ENCODE peak calls at places on chromosomes 2 and 18, in nine cellular contexts. V, L, W, B, A, O, K, Z and E are unnamed samples.

GRCh38 chr2:67260348-67261277 is 136.5 kb upstream of the ETAA1 start:
- DNase-seq in V (peak; percentile 71), L (no peak), W (no peak), B (peak; percentile 91), A (peak; percentile 79), O (peak; percentile 44), K (no peak), Z (peak; percentile 76), E (peak; percentile 98)

GRCh38 chr2:9235388-9236344 is 29.1 kb downstream of the ASAP2 start:
- DNase-seq in V (no peak), L (no peak), W (no peak), B (peak; percentile 60), A (no peak), O (no peak), K (no peak), Z (peak; percentile 86), E (no peak)

GRCh38 chr2:9528036-9528787 is 27.4 kb downstream of the ADAM17 start:
- DNase-seq in V (no peak), L (no peak), W (no peak), B (no peak), A (no peak), O (no peak), K (no peak), Z (no peak), E (no peak)

GRCh38 chr2:121161272-121161671 is 123.7 kb downstream of the TFCP2L1 start:
- DNase-seq in V (no peak), L (no peak), W (no peak), B (no peak), A (no peak), O (no peak), K (no peak), Z (no peak), E (no peak)

GRCh38 chr2:20439193-20439475 is 7.7 kb upstream of the RHOB start:
- DNase-seq in V (no peak), L (no peak), W (no peak), B (no peak), A (no peak), O (no peak), K (no peak), Z (no peak), E (peak; percentile 61)

GRCh38 chr2:1688859-1689258 is 55.5 kb downstream of the PXDN start:
- DNase-seq in V (no peak), L (no peak), W (no peak), B (no peak), A (no peak), O (no peak), K (no peak), Z (no peak), E (no peak)

GRCh38 chr18:43571078-43571689 is 293.9 kb upstream of the SYT4 start:
- DNase-seq in V (no peak), L (peak; percentile 82), W (peak; percentile 62), B (no peak), A (peak; percentile 12), O (no peak), K (no peak), Z (peak; percentile 33), E (peak; percentile 65)

GRCh38 chr2:174870787-174871186 is 106.5 kb upstream of the CHRNA1 start:
- DNase-seq in V (no peak), L (no peak), W (no peak), B (no peak), A (no peak), O (no peak), K (no peak), Z (no peak), E (no peak)

GRCh38 chr18:6920099-6920955 is 190.8 kb downstream of the ARHGAP28 start:
- DNase-seq in V (no peak), L (peak; percentile 90), W (peak; percentile 73), B (peak; percentile 47), A (peak; percentile 12), O (no peak), K (no peak), Z (peak; percentile 64), E (peak; percentile 86)

GRCh38 chr2:236176417-236176816 is 8.2 kb upstream of the GBX2 start:
- DNase-seq in V (no peak), L (peak; percentile 81), W (peak; percentile 62), B (no peak), A (no peak), O (no peak), K (no peak), Z (no peak), E (no peak)

GRCh38 chr2:74131901-74132300 is 15.8 kb downstream of the BOLA3 start:
- DNase-seq in V (no peak), L (no peak), W (no peak), B (no peak), A (no peak), O (no peak), K (no peak), Z (no peak), E (no peak)

GRCh38 chr2:148645135-148645924 is 779 bp downstream of the EPC2 start:
- DNase-seq in V (peak; percentile 97), L (peak; percentile 87), W (peak; percentile 96), B (peak; percentile 43), A (peak; percentile 92), O (peak; percentile 97), K (peak; percentile 79), Z (peak; percentile 89), E (peak; percentile 82)

GRCh38 chr2:109128466-109129355 is at the start of gene SH3RF3:
- DNase-seq in V (peak; percentile 83), L (peak; percentile 61), W (peak; percentile 51), B (no peak), A (peak; percentile 46), O (peak; percentile 69), K (no peak), Z (peak; percentile 65), E (peak; percentile 36)

GRCh38 chr2:69811591-69811990 is 17.9 kb upstream of the GMCL1 start:
- DNase-seq in V (no peak), L (no peak), W (no peak), B (no peak), A (no peak), O (no peak), K (no peak), Z (no peak), E (no peak)

GRCh38 chr2:69805887-69806286 is 23.6 kb upstream of the GMCL1 start:
- DNase-seq in V (no peak), L (no peak), W (no peak), B (no peak), A (no peak), O (no peak), K (no peak), Z (no peak), E (no peak)

GRCh38 chr2:69807821-69808540 is 21.5 kb upstream of the GMCL1 start:
- DNase-seq in V (no peak), L (no peak), W (no peak), B (no peak), A (no peak), O (no peak), K (no peak), Z (no peak), E (no peak)

GRCh38 chr2:69811018-69811417 is 18.4 kb upstream of the GMCL1 start:
- DNase-seq in V (no peak), L (no peak), W (no peak), B (no peak), A (no peak), O (no peak), K (no peak), Z (no peak), E (no peak)

DNA sequence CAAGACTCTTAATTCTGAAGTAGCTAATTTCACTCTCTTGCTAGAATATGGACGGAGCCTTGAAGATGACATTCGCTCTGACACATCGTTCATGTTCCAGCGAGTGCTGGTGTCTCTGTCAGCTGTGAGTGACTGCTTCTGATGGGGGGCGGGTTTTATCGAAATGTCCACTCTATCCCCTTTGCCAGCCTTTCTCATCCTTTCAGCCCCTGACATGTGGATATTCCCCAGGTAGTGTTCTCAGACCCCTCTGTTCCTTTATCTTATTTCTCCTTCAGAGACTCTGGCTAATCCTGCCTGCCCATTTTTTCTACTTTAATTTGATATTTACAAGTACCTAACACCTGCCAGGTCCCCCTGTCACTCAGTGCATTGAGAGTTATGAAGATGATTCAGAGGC is 18.9 kb upstream of the GMCL1 start:
- DNase-seq in V (no peak), L (no peak), W (no peak), B (no peak), A (no peak), O (no peak), K (no peak), Z (no peak), E (no peak)
- H3K27me3 ChIP-seq in V (no peaks in the 10 kb centered on the region), L (no peaks in the 10 kb centered on the region), W (no peaks in the 10 kb centered on the region), B (no peaks in the 10 kb centered on the region), A (no peaks in the 10 kb centered on the region), O (no peaks in the 10 kb centered on the region), K (no peaks in the 10 kb centered on the region), Z (no peaks in the 10 kb centered on the region), E (no peaks in the 10 kb centered on the region)

DNA sequence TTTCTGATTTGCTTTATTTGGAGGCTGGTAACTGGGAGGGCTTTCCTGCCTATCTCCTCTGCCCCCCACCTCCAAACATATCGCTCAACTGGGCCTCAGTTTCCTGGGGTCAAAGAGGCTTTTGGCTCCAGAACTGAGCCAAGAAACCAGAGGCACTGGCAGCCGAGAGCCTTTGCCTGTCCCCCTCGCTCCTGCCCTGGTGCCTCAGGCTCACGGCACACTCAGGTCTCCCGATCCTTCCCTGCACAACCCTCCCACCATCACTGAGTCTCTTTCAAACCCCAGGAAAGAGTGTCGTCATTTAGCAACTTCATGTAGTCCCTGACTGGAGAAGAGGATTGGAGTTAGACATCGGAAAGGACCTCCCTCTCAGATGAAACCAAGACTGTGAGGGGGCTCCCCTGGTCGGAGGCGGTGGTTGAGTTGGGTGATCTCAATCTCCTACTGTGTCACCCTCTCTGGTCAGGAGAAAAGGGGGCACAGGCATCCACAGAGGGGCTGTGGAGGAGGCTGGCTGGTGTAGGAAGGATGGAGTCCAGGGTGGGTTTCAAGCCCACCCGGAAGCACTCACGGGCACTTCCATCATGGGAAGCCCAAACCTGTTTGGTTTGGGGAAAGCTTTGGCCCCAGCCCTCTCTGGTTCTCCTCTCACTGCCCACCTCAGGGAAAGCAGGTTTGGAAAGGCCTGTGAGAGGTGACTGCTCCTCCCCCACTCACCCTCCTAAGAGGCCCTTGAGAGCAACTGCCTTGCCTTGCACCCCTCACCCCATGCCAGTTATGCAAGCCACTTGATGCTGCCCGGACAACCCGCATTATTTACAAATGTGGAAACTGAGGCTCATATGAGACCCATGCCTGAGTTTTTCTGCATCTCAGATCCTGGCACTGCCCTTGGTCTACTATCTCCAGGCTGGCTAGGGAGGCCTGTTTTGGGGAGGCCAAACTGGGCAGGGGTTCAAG is 62.3 kb downstream of the TNS1 start:
- DNase-seq in V (peak; percentile 7), L (no peak), W (no peak), B (no peak), A (peak; percentile 42), O (peak; percentile 84), K (no peak), Z (no peak), E (no peak)
- H3K4me3 ChIP-seq in V (peak overlapping the region; percentile 75), L (no peak overlapping the region), W (no peak overlapping the region), B (peak overlapping the region; percentile 69), A (peak overlapping the region; percentile 54), O (peak overlapping the region; percentile 80), K (peak overlapping the region; percentile 58), Z (no peak overlapping the region), E (peak overlapping the region; percentile 3)

DNA sequence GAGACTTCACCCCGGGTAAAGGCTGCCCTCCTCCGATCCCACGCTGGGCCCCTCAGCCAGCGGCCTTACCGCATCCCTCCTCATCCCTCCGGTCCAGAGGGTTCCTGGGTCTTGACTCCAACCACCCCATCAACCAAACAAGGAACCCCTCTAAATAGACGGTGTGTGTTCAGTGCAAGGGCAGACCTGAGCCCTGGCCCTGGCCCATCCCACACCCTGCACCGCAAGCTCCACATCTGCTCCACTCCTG is 1.8 kb downstream of the KIF1A start:
- DNase-seq in V (no peak), L (no peak), W (no peak), B (no peak), A (no peak), O (no peak), K (no peak), Z (no peak), E (no peak)
- H3K27me3 ChIP-seq in V (peaks cover 15% of the 10 kb centered on the region), L (peaks cover 19% of the 10 kb centered on the region), W (peaks cover 71% of the 10 kb centered on the region), B (peaks cover 45% of the 10 kb centered on the region), A (peaks cover 54% of the 10 kb centered on the region), O (peaks cover 63% of the 10 kb centered on the region), K (peaks cover 16% of the 10 kb centered on the region), Z (peaks cover 32% of the 10 kb centered on the region), E (peaks cover 47% of the 10 kb centered on the region)

GRCh38 chr2:191379375-191379774 is 134.2 kb downstream of the MYO1B start:
- DNase-seq in V (no peak), L (no peak), W (no peak), B (no peak), A (no peak), O (no peak), K (no peak), Z (no peak), E (no peak)
- H3K4me3 ChIP-seq in V (no peak overlapping the region), L (no peak overlapping the region), W (no peak overlapping the region), B (no peak overlapping the region), A (no peak overlapping the region), O (no peak overlapping the region), K (no peak overlapping the region), Z (no peak overlapping the region), E (no peak overlapping the region)